ENCODE peak calls at places on chromosome 3, in seven cellular contexts. One of them, this sample, is unnamed.

GRCh38 chr3:131912255-131912654 is 122.6 kb downstream of the CPNE4 start:
- DNase-seq in IMR-90: no peak
- DNase-seq in right cardiac atrium: no peak
- DNase-seq in sigmoid colon: no peak
- DNase-seq in suprapubic skin: no peak
- DNase-seq in Panc1: no peak
- DNase-seq in body of pancreas: no peak
- DNase-seq in this sample: no peak

GRCh38 chr3:60073942-60074341 is 1024.1 kb upstream of the CFAP20DC start:
- DNase-seq in IMR-90: no peak
- DNase-seq in Panc1: no peak
- DNase-seq in sigmoid colon: no peak
- DNase-seq in body of pancreas: no peak
- DNase-seq in suprapubic skin: no peak
- DNase-seq in right cardiac atrium: no peak
- DNase-seq in this sample: no peak

GRCh38 chr3:188559069-188559410 is 405.1 kb downstream of the LPP start:
- DNase-seq in right cardiac atrium: no peak
- DNase-seq in body of pancreas: no peak
- DNase-seq in sigmoid colon: no peak
- DNase-seq in suprapubic skin: no peak
- DNase-seq in Panc1: no peak
- DNase-seq in IMR-90: no peak
- DNase-seq in this sample: peak; percentile 65

GRCh38 chr3:60207833-60208367 is 1043.4 kb downstream of the FHIT start:
- DNase-seq in Panc1: no peak
- DNase-seq in sigmoid colon: no peak
- DNase-seq in suprapubic skin: no peak
- DNase-seq in body of pancreas: no peak
- DNase-seq in IMR-90: no peak
- DNase-seq in right cardiac atrium: no peak
- DNase-seq in this sample: peak; percentile 24

GRCh38 chr3:43345877-43346276 is 59.5 kb downstream of the SNRK start:
- DNase-seq in sigmoid colon: no peak
- DNase-seq in suprapubic skin: no peak
- DNase-seq in right cardiac atrium: no peak
- DNase-seq in Panc1: no peak
- DNase-seq in IMR-90: peak; percentile 69
- DNase-seq in body of pancreas: no peak
- DNase-seq in this sample: no peak

GRCh38 chr3:89332311-89333159 is 225.1 kb downstream of the EPHA3 start:
- DNase-seq in right cardiac atrium: no peak
- DNase-seq in sigmoid colon: no peak
- DNase-seq in body of pancreas: no peak
- DNase-seq in suprapubic skin: no peak
- DNase-seq in Panc1: no peak
- DNase-seq in IMR-90: no peak
- DNase-seq in this sample: peak; percentile 42

GRCh38 chr3:100681496-100681895 is 27.8 kb upstream of the TFG start:
- DNase-seq in body of pancreas: no peak
- DNase-seq in IMR-90: no peak
- DNase-seq in sigmoid colon: no peak
- DNase-seq in Panc1: no peak
- DNase-seq in suprapubic skin: no peak
- DNase-seq in right cardiac atrium: no peak
- DNase-seq in this sample: no peak

GRCh38 chr3:72255736-72256559 is 471.0 kb upstream of the PROK2 start:
- DNase-seq in IMR-90: no peak
- DNase-seq in suprapubic skin: no peak
- DNase-seq in Panc1: no peak
- DNase-seq in right cardiac atrium: peak; percentile 36
- DNase-seq in body of pancreas: peak; percentile 77
- DNase-seq in sigmoid colon: peak; percentile 83
- DNase-seq in this sample: no peak

GRCh38 chr3:134377896-134378295 is 3.6 kb upstream of the AMOTL2 start:
- DNase-seq in sigmoid colon: peak; percentile 15
- DNase-seq in suprapubic skin: no peak
- DNase-seq in right cardiac atrium: no peak
- DNase-seq in Panc1: no peak
- DNase-seq in IMR-90: no peak
- DNase-seq in body of pancreas: no peak
- DNase-seq in this sample: no peak

GRCh38 chr3:122938756-122939425 is 88.7 kb downstream of the SEMA5B start:
- DNase-seq in body of pancreas: peak; percentile 60
- DNase-seq in IMR-90: no peak
- DNase-seq in suprapubic skin: no peak
- DNase-seq in Panc1: no peak
- DNase-seq in sigmoid colon: no peak
- DNase-seq in right cardiac atrium: peak; percentile 46
- DNase-seq in this sample: no peak

GRCh38 chr3:143998266-143998665 is 26.6 kb downstream of the DIPK2A start:
- DNase-seq in Panc1: no peak
- DNase-seq in sigmoid colon: no peak
- DNase-seq in right cardiac atrium: no peak
- DNase-seq in body of pancreas: peak; percentile 20
- DNase-seq in suprapubic skin: no peak
- DNase-seq in IMR-90: peak; percentile 72
- DNase-seq in this sample: peak; percentile 92

GRCh38 chr3:183122257-183122932 is 23.1 kb upstream of the MCCC1 start:
- DNase-seq in IMR-90: peak; percentile 74
- DNase-seq in Panc1: peak; percentile 58
- DNase-seq in suprapubic skin: no peak
- DNase-seq in right cardiac atrium: no peak
- DNase-seq in body of pancreas: peak; percentile 50
- DNase-seq in sigmoid colon: no peak
- DNase-seq in this sample: peak; percentile 52

GRCh38 chr3:59456852-59457485 is 407.1 kb upstream of the CFAP20DC start:
- DNase-seq in right cardiac atrium: no peak
- DNase-seq in IMR-90: no peak
- DNase-seq in body of pancreas: no peak
- DNase-seq in suprapubic skin: no peak
- DNase-seq in sigmoid colon: no peak
- DNase-seq in Panc1: no peak
- DNase-seq in this sample: no peak

DNA sequence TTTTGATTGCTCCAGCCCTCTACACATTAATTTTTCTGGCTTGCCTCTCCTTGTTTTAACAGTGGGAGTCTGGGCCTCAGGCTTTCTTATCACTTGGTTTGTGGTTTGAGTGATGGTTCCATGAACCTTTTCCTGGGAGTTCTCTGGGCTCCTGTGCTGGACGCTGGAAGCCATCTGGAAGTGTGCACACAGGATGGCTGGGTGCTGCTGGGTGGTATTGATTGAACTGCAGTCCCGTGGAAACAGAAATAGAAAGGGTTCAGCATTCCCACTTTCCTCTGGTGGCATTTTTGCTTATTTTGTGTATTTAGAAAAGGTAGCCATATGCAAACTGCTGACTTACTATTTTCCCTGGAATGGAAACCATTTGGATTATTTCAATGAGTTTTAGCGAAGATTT is 25.6 kb downstream of the MITF start:
- DNase-seq in Panc1: no peak
- DNase-seq in right cardiac atrium: no peak
- DNase-seq in sigmoid colon: no peak
- DNase-seq in suprapubic skin: no peak
- DNase-seq in body of pancreas: no peak
- DNase-seq in IMR-90: no peak
- DNase-seq in this sample: peak; percentile 54
- H3K4me1 ChIP-seq in Panc1: peaks cover 24% of the 10 kb centered on the region
- H3K4me1 ChIP-seq in right cardiac atrium: peaks cover 10% of the 10 kb centered on the region
- H3K4me1 ChIP-seq in sigmoid colon: no peaks in the 10 kb centered on the region
- H3K4me1 ChIP-seq in suprapubic skin: peaks cover 71% of the 10 kb centered on the region
- H3K4me1 ChIP-seq in body of pancreas: peaks cover 45% of the 10 kb centered on the region
- H3K4me1 ChIP-seq in IMR-90: peaks cover 24% of the 10 kb centered on the region
- H3K4me1 ChIP-seq in this sample: peaks cover 25% of the 10 kb centered on the region

DNA sequence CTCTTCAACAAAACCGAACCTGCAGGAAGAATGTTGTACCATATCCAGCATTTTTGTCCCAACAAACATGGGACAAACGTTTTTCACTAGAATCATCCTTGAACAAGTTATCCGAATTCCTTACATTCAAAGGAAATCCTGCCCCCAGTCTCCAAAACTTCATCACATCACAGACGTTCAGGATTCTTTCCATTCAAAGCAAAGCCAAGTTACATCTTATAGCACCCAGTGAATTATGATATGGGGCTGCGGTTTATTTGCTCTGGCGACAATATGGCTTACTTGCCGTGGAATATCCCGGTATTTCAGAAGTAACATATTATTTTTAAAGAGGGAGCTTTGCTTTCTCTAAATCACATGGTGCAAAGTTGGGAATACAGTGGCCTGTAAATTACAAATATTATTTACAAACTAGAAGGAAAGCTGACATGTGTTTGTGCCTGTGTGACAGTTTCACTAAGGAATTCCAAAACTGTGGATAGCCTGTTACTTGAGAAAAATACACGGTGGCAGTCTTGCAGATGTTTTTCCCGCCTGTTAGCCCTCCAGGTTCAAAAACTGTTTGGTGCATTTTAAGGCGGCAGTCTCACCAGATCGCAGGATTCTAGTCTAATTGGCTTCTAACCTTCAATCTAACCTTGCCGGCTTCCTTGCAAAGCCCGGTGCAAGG is 763 bp upstream of the MBNL1 start:
- DNase-seq in right cardiac atrium: no peak
- DNase-seq in body of pancreas: no peak
- DNase-seq in IMR-90: no peak
- DNase-seq in Panc1: peak; percentile 43
- DNase-seq in sigmoid colon: no peak
- DNase-seq in suprapubic skin: no peak
- DNase-seq in this sample: no peak
- H3K4me1 ChIP-seq in right cardiac atrium: peaks cover 7% of the 10 kb centered on the region
- H3K4me1 ChIP-seq in body of pancreas: peaks cover 36% of the 10 kb centered on the region
- H3K4me1 ChIP-seq in IMR-90: peaks cover 6% of the 10 kb centered on the region
- H3K4me1 ChIP-seq in Panc1: peaks cover 43% of the 10 kb centered on the region
- H3K4me1 ChIP-seq in sigmoid colon: no peaks in the 10 kb centered on the region
- H3K4me1 ChIP-seq in suprapubic skin: peaks cover 62% of the 10 kb centered on the region
- H3K4me1 ChIP-seq in this sample: peaks cover 15% of the 10 kb centered on the region

GRCh38 chr3:114328345-114328744 is 34.5 kb downstream of the TIGIT start:
- DNase-seq in suprapubic skin: no peak
- DNase-seq in body of pancreas: no peak
- DNase-seq in right cardiac atrium: no peak
- DNase-seq in Panc1: no peak
- DNase-seq in sigmoid colon: no peak
- DNase-seq in IMR-90: no peak
- DNase-seq in this sample: no peak
- H3K4me1 ChIP-seq in suprapubic skin: no peaks in the 10 kb centered on the region
- H3K4me1 ChIP-seq in body of pancreas: no peaks in the 10 kb centered on the region
- H3K4me1 ChIP-seq in right cardiac atrium: no peaks in the 10 kb centered on the region
- H3K4me1 ChIP-seq in Panc1: no peaks in the 10 kb centered on the region
- H3K4me1 ChIP-seq in sigmoid colon: no peaks in the 10 kb centered on the region
- H3K4me1 ChIP-seq in IMR-90: no peaks in the 10 kb centered on the region
- H3K4me1 ChIP-seq in this sample: no peaks in the 10 kb centered on the region

GRCh38 chr3:66825421-66825820 is 172.7 kb upstream of the KBTBD8 start:
- DNase-seq in body of pancreas: no peak
- DNase-seq in suprapubic skin: no peak
- DNase-seq in IMR-90: no peak
- DNase-seq in sigmoid colon: no peak
- DNase-seq in right cardiac atrium: no peak
- DNase-seq in Panc1: no peak
- DNase-seq in this sample: no peak

GRCh38 chr3:66824450-66824849 is 173.7 kb upstream of the KBTBD8 start:
- DNase-seq in body of pancreas: no peak
- DNase-seq in suprapubic skin: no peak
- DNase-seq in right cardiac atrium: no peak
- DNase-seq in Panc1: no peak
- DNase-seq in sigmoid colon: no peak
- DNase-seq in IMR-90: no peak
- DNase-seq in this sample: no peak

GRCh38 chr3:66830301-66830700 is 167.8 kb upstream of the KBTBD8 start:
- DNase-seq in Panc1: no peak
- DNase-seq in sigmoid colon: no peak
- DNase-seq in suprapubic skin: no peak
- DNase-seq in body of pancreas: peak; percentile 81
- DNase-seq in right cardiac atrium: no peak
- DNase-seq in IMR-90: no peak
- DNase-seq in this sample: no peak

GRCh38 chr3:66828303-66828702 is 169.8 kb upstream of the KBTBD8 start:
- DNase-seq in suprapubic skin: no peak
- DNase-seq in Panc1: no peak
- DNase-seq in body of pancreas: peak; percentile 55
- DNase-seq in right cardiac atrium: no peak
- DNase-seq in IMR-90: peak; percentile 27
- DNase-seq in sigmoid colon: no peak
- DNase-seq in this sample: no peak

GRCh38 chr3:66827726-66828125 is 170.4 kb upstream of the KBTBD8 start:
- DNase-seq in right cardiac atrium: no peak
- DNase-seq in sigmoid colon: no peak
- DNase-seq in suprapubic skin: no peak
- DNase-seq in body of pancreas: peak; percentile 75
- DNase-seq in IMR-90: no peak
- DNase-seq in Panc1: no peak
- DNase-seq in this sample: no peak
- H3K4me1 ChIP-seq in right cardiac atrium: no peaks in the 10 kb centered on the region
- H3K4me1 ChIP-seq in sigmoid colon: no peaks in the 10 kb centered on the region
- H3K4me1 ChIP-seq in suprapubic skin: no peaks in the 10 kb centered on the region
- H3K4me1 ChIP-seq in body of pancreas: peaks cover 89% of the 10 kb centered on the region
- H3K4me1 ChIP-seq in IMR-90: peaks cover 2% of the 10 kb centered on the region
- H3K4me1 ChIP-seq in Panc1: no peaks in the 10 kb centered on the region
- H3K4me1 ChIP-seq in this sample: no peaks in the 10 kb centered on the region

GRCh38 chr3:31223278-31223677 is 309.4 kb upstream of the STT3B start:
- DNase-seq in suprapubic skin: no peak
- DNase-seq in body of pancreas: no peak
- DNase-seq in Panc1: no peak
- DNase-seq in right cardiac atrium: no peak
- DNase-seq in sigmoid colon: no peak
- DNase-seq in IMR-90: no peak
- DNase-seq in this sample: no peak

GRCh38 chr3:31226331-31226730 is 306.4 kb upstream of the STT3B start:
- DNase-seq in suprapubic skin: no peak
- DNase-seq in right cardiac atrium: no peak
- DNase-seq in Panc1: no peak
- DNase-seq in body of pancreas: no peak
- DNase-seq in sigmoid colon: no peak
- DNase-seq in IMR-90: no peak
- DNase-seq in this sample: no peak

GRCh38 chr3:31225923-31226322 is 306.8 kb upstream of the STT3B start:
- DNase-seq in Panc1: no peak
- DNase-seq in right cardiac atrium: no peak
- DNase-seq in suprapubic skin: no peak
- DNase-seq in body of pancreas: no peak
- DNase-seq in sigmoid colon: no peak
- DNase-seq in IMR-90: no peak
- DNase-seq in this sample: no peak

GRCh38 chr3:31227152-31227581 is 305.6 kb upstream of the STT3B start:
- DNase-seq in suprapubic skin: no peak
- DNase-seq in right cardiac atrium: no peak
- DNase-seq in body of pancreas: no peak
- DNase-seq in Panc1: no peak
- DNase-seq in IMR-90: no peak
- DNase-seq in sigmoid colon: no peak
- DNase-seq in this sample: no peak

GRCh38 chr3:31224936-31225335 is 307.8 kb upstream of the STT3B start:
- DNase-seq in suprapubic skin: no peak
- DNase-seq in sigmoid colon: no peak
- DNase-seq in IMR-90: no peak
- DNase-seq in Panc1: no peak
- DNase-seq in body of pancreas: no peak
- DNase-seq in right cardiac atrium: no peak
- DNase-seq in this sample: no peak
- H3K4me1 ChIP-seq in suprapubic skin: peaks cover 20% of the 10 kb centered on the region
- H3K4me1 ChIP-seq in sigmoid colon: no peaks in the 10 kb centered on the region
- H3K4me1 ChIP-seq in IMR-90: no peaks in the 10 kb centered on the region
- H3K4me1 ChIP-seq in Panc1: no peaks in the 10 kb centered on the region
- H3K4me1 ChIP-seq in body of pancreas: no peaks in the 10 kb centered on the region
- H3K4me1 ChIP-seq in right cardiac atrium: no peaks in the 10 kb centered on the region
- H3K4me1 ChIP-seq in this sample: no peaks in the 10 kb centered on the region

This sample was measured in fibroblast of lung.